ENCODE peak calls at places on chromosome 13, in four cellular contexts. E is left ventricle myocardium inferior, B is astrocyte of the cerebellum, J is keratinocyte. O is an unnamed sample.

GRCh38 chr13:98454389-98454881 is 122.5 kb downstream of the STK24 start:
- DNase-seq in E (no peak), B (peak; percentile 86), J (no peak), O (no peak)

GRCh38 chr13:112714772-112715569 is 25.1 kb downstream of the ATP11A start:
- DNase-seq in E (no peak), B (no peak), J (no peak), O (no peak)

GRCh38 chr13:65217459-65217858 is 2012.7 kb downstream of the PCDH9 start:
- DNase-seq in E (no peak), B (no peak), J (no peak), O (no peak)

GRCh38 chr13:28534210-28534609 is 39.3 kb upstream of the FLT1 start:
- DNase-seq in E (no peak), B (no peak), J (no peak), O (no peak)

GRCh38 chr13:77397636-77398035 is 70.7 kb upstream of the MYCBP2 start:
- DNase-seq in E (no peak), B (no peak), J (no peak), O (no peak)

GRCh38 chr13:47332149-47332548 is 435.3 kb upstream of the HTR2A start:
- DNase-seq in E (no peak), B (no peak), J (no peak), O (no peak)

GRCh38 chr13:51764184-51765141 is 39.5 kb downstream of the DHRS12 start:
- DNase-seq in E (peak; percentile 77), B (peak; percentile 55), J (no peak), O (peak; percentile 35)

GRCh38 chr13:42836930-42837329 is 55.5 kb downstream of the FAM216B start:
- DNase-seq in E (no peak), B (no peak), J (no peak), O (no peak)

GRCh38 chr13:29459818-29460335 is 135.6 kb downstream of the SLC7A1 start:
- DNase-seq in E (no peak), B (no peak), J (peak; percentile 62), O (no peak)

GRCh38 chr13:46385946-46386345 is 1.1 kb downstream of the RUBCNL start:
- DNase-seq in E (no peak), B (no peak), J (no peak), O (no peak)

GRCh38 chr13:100439247-100439955 is 149.2 kb downstream of the GGACT start:
- DNase-seq in E (no peak), B (no peak), J (no peak), O (no peak)

GRCh38 chr13:113802761-113803160 is 43.7 kb downstream of the TMEM255B start:
- DNase-seq in E (no peak), B (no peak), J (no peak), O (no peak)

GRCh38 chr13:74550039-74550438 is 415.8 kb upstream of the KLF12 start:
- DNase-seq in E (no peak), B (no peak), J (no peak), O (no peak)

GRCh38 chr13:77919351-77920294 is 992 bp upstream of the EDNRB start:
- DNase-seq in E (peak; percentile 64), B (no peak), J (no peak), O (no peak)